ENCODE peak calls at places on chromosomes 6 and 20, in four cellular contexts. One of them, this sample, is unnamed.

GRCh38 chr6:111710439-111710838 is 104.8 kb upstream of the TRAF3IP2 start:
- DNase-seq in nephron progenitor cell: no peak
- DNase-seq in stimulated activated naive CD8-positive, alpha-beta T cell treated with anti-CD3 and anti-CD28 coated beads, Interleukin-15, Interleukin-2, amounts not matched to agents 100 U/mL and 50 U/mL, for 24 hours: no peak
- DNase-seq in stimulated activated CD8-positive, alpha-beta memory T cell treated with anti-CD3 and anti-CD28 coated beads, Interleukin-7, amount 100 ng/mL, for 24 hours: no peak
- DNase-seq in this sample: no peak

GRCh38 chr20:54219751-54220426 is 12.0 kb downstream of the PFDN4 start:
- DNase-seq in stimulated activated CD8-positive, alpha-beta memory T cell treated with anti-CD3 and anti-CD28 coated beads, Interleukin-7, amount 100 ng/mL, for 24 hours: no peak
- DNase-seq in nephron progenitor cell: no peak
- DNase-seq in stimulated activated naive CD8-positive, alpha-beta T cell treated with anti-CD3 and anti-CD28 coated beads, Interleukin-15, Interleukin-2, amounts not matched to agents 100 U/mL and 50 U/mL, for 24 hours: no peak
- DNase-seq in this sample: peak

GRCh38 chr6:169881976-169882375 is 130.6 kb downstream of the ERMARD start:
- DNase-seq in stimulated activated naive CD8-positive, alpha-beta T cell treated with anti-CD3 and anti-CD28 coated beads, Interleukin-15, Interleukin-2, amounts not matched to agents 100 U/mL and 50 U/mL, for 24 hours: no peak
- DNase-seq in nephron progenitor cell: no peak
- DNase-seq in stimulated activated CD8-positive, alpha-beta memory T cell treated with anti-CD3 and anti-CD28 coated beads, Interleukin-7, amount 100 ng/mL, for 24 hours: no peak
- DNase-seq in this sample: no peak

GRCh38 chr6:38806271-38806670 is 91.2 kb downstream of the DNAH8 start:
- DNase-seq in stimulated activated CD8-positive, alpha-beta memory T cell treated with anti-CD3 and anti-CD28 coated beads, Interleukin-7, amount 100 ng/mL, for 24 hours: no peak
- DNase-seq in stimulated activated naive CD8-positive, alpha-beta T cell treated with anti-CD3 and anti-CD28 coated beads, Interleukin-15, Interleukin-2, amounts not matched to agents 100 U/mL and 50 U/mL, for 24 hours: no peak
- DNase-seq in nephron progenitor cell: no peak
- DNase-seq in this sample: no peak

GRCh38 chr6:33672808-33673207 is 38.7 kb downstream of the UQCC2 start:
- DNase-seq in nephron progenitor cell: peak
- DNase-seq in stimulated activated naive CD8-positive, alpha-beta T cell treated with anti-CD3 and anti-CD28 coated beads, Interleukin-15, Interleukin-2, amounts not matched to agents 100 U/mL and 50 U/mL, for 24 hours: no peak
- DNase-seq in stimulated activated CD8-positive, alpha-beta memory T cell treated with anti-CD3 and anti-CD28 coated beads, Interleukin-7, amount 100 ng/mL, for 24 hours: no peak
- DNase-seq in this sample: peak

GRCh38 chr6:15462717-15463525 is 199.9 kb downstream of the DTNBP1 start:
- DNase-seq in stimulated activated naive CD8-positive, alpha-beta T cell treated with anti-CD3 and anti-CD28 coated beads, Interleukin-15, Interleukin-2, amounts not matched to agents 100 U/mL and 50 U/mL, for 24 hours: no peak
- DNase-seq in nephron progenitor cell: no peak
- DNase-seq in stimulated activated CD8-positive, alpha-beta memory T cell treated with anti-CD3 and anti-CD28 coated beads, Interleukin-7, amount 100 ng/mL, for 24 hours: no peak
- DNase-seq in this sample: no peak

GRCh38 chr20:9389321-9389720 is 125.1 kb upstream of the LAMP5 start:
- DNase-seq in stimulated activated CD8-positive, alpha-beta memory T cell treated with anti-CD3 and anti-CD28 coated beads, Interleukin-7, amount 100 ng/mL, for 24 hours: no peak
- DNase-seq in nephron progenitor cell: no peak
- DNase-seq in stimulated activated naive CD8-positive, alpha-beta T cell treated with anti-CD3 and anti-CD28 coated beads, Interleukin-15, Interleukin-2, amounts not matched to agents 100 U/mL and 50 U/mL, for 24 hours: no peak
- DNase-seq in this sample: no peak

GRCh38 chr6:17986656-17987575 is 519 bp downstream of the KIF13A start:
- DNase-seq in stimulated activated naive CD8-positive, alpha-beta T cell treated with anti-CD3 and anti-CD28 coated beads, Interleukin-15, Interleukin-2, amounts not matched to agents 100 U/mL and 50 U/mL, for 24 hours: peak
- DNase-seq in nephron progenitor cell: peak
- DNase-seq in stimulated activated CD8-positive, alpha-beta memory T cell treated with anti-CD3 and anti-CD28 coated beads, Interleukin-7, amount 100 ng/mL, for 24 hours: no peak
- DNase-seq in this sample: peak

GRCh38 chr20:61037498-61037897 is 214.6 kb upstream of the CDH4 start:
- DNase-seq in nephron progenitor cell: no peak
- DNase-seq in stimulated activated naive CD8-positive, alpha-beta T cell treated with anti-CD3 and anti-CD28 coated beads, Interleukin-15, Interleukin-2, amounts not matched to agents 100 U/mL and 50 U/mL, for 24 hours: no peak
- DNase-seq in stimulated activated CD8-positive, alpha-beta memory T cell treated with anti-CD3 and anti-CD28 coated beads, Interleukin-7, amount 100 ng/mL, for 24 hours: no peak
- DNase-seq in this sample: no peak

This sample was measured in HepG2.